ENCODE peak calls at places on chromosomes 4 and X, in four cellular contexts. E is COR-L47; Z is GM10248; Q is stimulated activated effector memory CD8-positive, alpha-beta T cell treated with anti-CD3 and anti-CD28 coated beads, Interleukin-12 subunit alpha, Interleukin-12 subunit beta, amount 100 ng/mL, for 72 hours. I is an unnamed sample.

GRCh38 chrX:111955916-111956315 is 79.9 kb downstream of the TRPC5OS start:
- DNase-seq in E (no peak), Z (no peak), Q (no peak), I (no peak)

GRCh38 chrX:120559799-120560198 is 963 bp downstream of the CUL4B start:
- DNase-seq in E (no peak), Z (no peak), Q (no peak), I (peak)

GRCh38 chr4:99087887-99088484 is 602 bp downstream of the ADH5 start:
- DNase-seq in E (peak), Z (peak), Q (no peak), I (peak)

GRCh38 chr4:173519130-173520101 is 10.6 kb downstream of the HAND2 start:
- DNase-seq in E (no peak), Z (no peak), Q (no peak), I (no peak)

GRCh38 chr4:10875144-10875799 is 190.7 kb upstream of the CLNK start:
- DNase-seq in E (no peak), Z (no peak), Q (no peak), I (no peak)

GRCh38 chr4:177006331-177006730 is 213.6 kb upstream of the VEGFC start:
- DNase-seq in E (no peak), Z (no peak), Q (no peak), I (no peak)

GRCh38 chrX:39736219-39737211 is 361.2 kb downstream of the BCOR start:
- DNase-seq in E (no peak), Z (no peak), Q (no peak), I (peak)

GRCh38 chr4:110619401-110620247 is 3.3 kb downstream of the PITX2 start:
- DNase-seq in E (no peak), Z (no peak), Q (no peak), I (peak)

GRCh38 chr4:94126669-94127068 is 81.0 kb upstream of the SMARCAD1 start:
- DNase-seq in E (peak), Z (no peak), Q (no peak), I (peak)

GRCh38 chr4:4427886-4428285 is 41.0 kb downstream of the NSG1 start:
- DNase-seq in E (no peak), Z (no peak), Q (no peak), I (no peak)

GRCh38 chr4:126582737-126583136 is 1050.0 kb upstream of the INTU start:
- DNase-seq in E (no peak), Z (no peak), Q (no peak), I (no peak)

GRCh38 chr4:113471141-113471860 is 290.2 kb downstream of the CAMK2D start:
- DNase-seq in E (no peak), Z (no peak), Q (no peak), I (no peak)

GRCh38 chr4:79273918-79274317 is 51.9 kb downstream of the NAA11 start:
- DNase-seq in E (no peak), Z (no peak), Q (no peak), I (no peak)

GRCh38 chr4:182042945-182043344 is 200.3 kb upstream of the TENM3 start:
- DNase-seq in E (no peak), Z (no peak), Q (no peak), I (no peak)

GRCh38 chrX:149010899-149011224 is 494.2 kb downstream of the IDS start:
- DNase-seq in E (no peak), Z (no peak), Q (no peak), I (no peak)

GRCh38 chr4:65083076-65083475 is 587.2 kb downstream of the EPHA5 start:
- DNase-seq in E (no peak), Z (no peak), Q (no peak), I (peak)

GRCh38 chr4:38180456-38180855 is 220.3 kb downstream of the PTTG2 start:
- DNase-seq in E (no peak), Z (no peak), Q (no peak), I (no peak)

GRCh38 chr4:56570041-56570440 is 64.5 kb downstream of the ARL9 start:
- DNase-seq in E (no peak), Z (no peak), Q (no peak), I (no peak)

GRCh38 chr4:17701146-17701859 is 80.1 kb downstream of the FAM184B start:
- DNase-seq in E (no peak), Z (no peak), Q (no peak), I (no peak)

GRCh38 chr4:105991726-105992125 is 96.5 kb downstream of the NPNT start:
- DNase-seq in E (no peak), Z (no peak), Q (no peak), I (peak)

GRCh38 chr4:147198411-147199051 is 252.9 kb upstream of the TTC29 start:
- DNase-seq in E (no peak), Z (no peak), Q (no peak), I (no peak)

GRCh38 chrX:72142094-72142843 is 10.6 kb upstream of the RTL5 start:
- DNase-seq in E (peak), Z (no peak), Q (no peak), I (peak)

GRCh38 chrX:119606508-119607389 is 525 bp upstream of the NKRF start:
- DNase-seq in E (no peak), Z (no peak), Q (no peak), I (no peak)

GRCh38 chrX:106927700-106928099 is 7.5 kb downstream of the CLDN2 start:
- DNase-seq in E (no peak), Z (no peak), Q (no peak), I (no peak)

GRCh38 chr4:95640337-95640736 is 91.6 kb upstream of the UNC5C start:
- DNase-seq in E (peak), Z (no peak), Q (no peak), I (no peak)

GRCh38 chrX:35890699-35891098 is 28.8 kb upstream of the CFAP47 start:
- DNase-seq in E (peak), Z (peak), Q (no peak), I (peak)